ENCODE peak calls at places on chromosomes 2 and 18, in five cellular contexts. G is GM12864, U is left ventricle myocardium inferior, I is sigmoid colon, H is ascending aorta. O is an unnamed sample.

GRCh38 chr18:67845035-67845434 is 328.5 kb upstream of the DSEL start:
- DNase-seq in G (no peak), U (no peak), I (no peak), H (no peak), O (peak; percentile 38)

GRCh38 chr2:151796774-151797173 is 31.4 kb downstream of the ARL5A start:
- DNase-seq in G (no peak), U (no peak), I (no peak), H (no peak), O (no peak)

GRCh38 chr2:238713234-238713832 is 134.6 kb upstream of the TWIST2 start:
- DNase-seq in G (no peak), U (no peak), I (no peak), H (no peak), O (no peak)

GRCh38 chr2:198098918-198099317 is 294.5 kb downstream of the PLCL1 start:
- DNase-seq in G (no peak), U (no peak), I (no peak), H (no peak), O (peak; percentile 39)

GRCh38 chr2:191571163-191571769 is 106.7 kb upstream of the NABP1 start:
- DNase-seq in G (peak; percentile 26), U (no peak), I (no peak), H (no peak), O (peak; percentile 69)

GRCh38 chr2:199335502-199335901 is 122.2 kb downstream of the SATB2 start:
- DNase-seq in G (no peak), U (no peak), I (no peak), H (no peak), O (no peak)

GRCh38 chr2:117065912-117066311 is 748.6 kb upstream of the DDX18 start:
- DNase-seq in G (no peak), U (no peak), I (no peak), H (no peak), O (no peak)

GRCh38 chr18:46331316-46331715 is 227.1 kb downstream of the HAUS1 start:
- DNase-seq in G (no peak), U (no peak), I (no peak), H (no peak), O (no peak)

GRCh38 chr18:70195852-70196434 is 9.5 kb downstream of the RTTN start:
- DNase-seq in G (peak; percentile 21), U (no peak), I (no peak), H (no peak), O (peak; percentile 66)

GRCh38 chr2:10079931-10080535 is at the start of gene CYS1:
- DNase-seq in G (no peak), U (no peak), I (no peak), H (no peak), O (no peak)

GRCh38 chr2:121090088-121090715 is 194.8 kb downstream of the TFCP2L1 start:
- DNase-seq in G (no peak), U (no peak), I (peak; percentile 50), H (no peak), O (no peak)

GRCh38 chr2:121093735-121094520 is 191.1 kb downstream of the TFCP2L1 start:
- DNase-seq in G (no peak), U (no peak), I (peak; percentile 48), H (no peak), O (no peak)

GRCh38 chr2:121089005-121089510 is 195.9 kb downstream of the TFCP2L1 start:
- DNase-seq in G (no peak), U (no peak), I (peak; percentile 52), H (no peak), O (no peak)

GRCh38 chr2:121094845-121095244 is 190.2 kb downstream of the TFCP2L1 start:
- DNase-seq in G (no peak), U (no peak), I (peak; percentile 8), H (no peak), O (no peak)

DNA sequence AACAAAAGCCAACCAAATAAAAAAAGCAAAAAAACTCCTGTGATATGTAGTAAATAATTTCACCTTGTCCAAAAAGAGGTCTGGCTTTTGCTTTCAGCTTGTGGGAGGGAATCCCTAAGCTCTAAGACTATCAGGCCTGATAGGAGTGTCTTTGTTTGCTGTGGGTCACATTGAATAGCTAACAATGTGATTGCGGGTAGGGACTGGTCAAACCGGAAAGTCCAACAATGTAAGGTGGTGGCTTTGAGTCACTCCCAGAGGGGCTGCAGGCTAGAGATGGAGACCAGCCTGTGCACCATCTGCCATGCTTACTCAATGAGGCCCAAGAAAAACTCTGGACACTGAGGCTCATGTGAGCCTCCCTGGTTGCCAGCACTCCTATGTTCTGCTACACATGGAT is 192.9 kb downstream of the TFCP2L1 start:
- DNase-seq in G (no peak), U (no peak), I (no peak), H (no peak), O (peak; percentile 30)
- H3K4me3 ChIP-seq in G (no peak overlapping the region), U (no peak overlapping the region), I (no peak overlapping the region), H (no peak overlapping the region), O (no peak overlapping the region)

GRCh38 chr2:181656450-181657261 is at the start of gene CERKL:
- DNase-seq in G (no peak), U (peak; percentile 27), I (no peak), H (no peak), O (peak; percentile 31)
- TF ChIP-seq CTCF in G (peak; percentile 12), U (no peak), I (no peak), H (no peak), O (no peak)

DNA sequence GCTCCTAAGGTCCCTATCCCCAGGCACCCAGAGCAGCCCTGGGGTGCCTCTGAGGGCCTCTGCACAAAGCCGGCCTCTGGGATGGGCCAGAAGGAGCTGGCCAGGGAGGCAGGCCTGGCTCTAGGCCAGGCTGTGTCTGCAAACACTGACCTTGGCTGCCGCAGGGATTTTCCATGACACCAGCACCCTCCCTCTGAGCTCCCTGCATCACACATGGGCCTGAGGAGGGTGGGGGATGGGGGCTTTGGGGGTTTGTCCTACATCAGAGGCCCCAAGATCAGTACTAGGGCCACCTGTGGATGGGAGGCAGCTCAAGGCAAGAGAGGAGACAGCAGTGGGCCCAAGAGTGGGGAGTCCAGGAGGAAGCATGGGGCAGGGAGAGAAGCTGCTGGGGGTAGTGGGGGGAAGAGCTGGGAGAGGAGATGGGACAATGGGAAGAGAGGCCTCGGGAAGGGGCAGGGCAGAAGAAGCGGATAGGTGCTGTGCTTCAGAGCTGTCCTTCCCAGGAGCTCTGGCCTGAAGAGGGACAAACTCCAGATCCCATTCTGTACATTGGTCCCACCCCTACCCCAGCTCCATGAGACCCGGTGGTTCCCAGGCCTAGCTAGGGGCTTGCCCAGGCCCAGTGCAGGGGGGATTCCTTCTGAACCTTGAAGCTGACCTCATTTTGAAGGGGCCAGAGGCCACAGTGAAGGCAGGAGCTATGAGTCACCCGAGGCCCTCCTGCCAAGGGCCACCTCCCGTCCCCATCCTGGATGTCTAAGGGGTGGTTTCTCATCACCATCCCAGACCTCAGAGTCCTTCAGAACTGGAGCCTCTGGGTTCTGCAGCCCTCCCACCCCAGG is 28.0 kb downstream of the KCNK3 start:
- DNase-seq in G (no peak), U (peak; percentile 87), I (peak; percentile 97), H (peak; percentile 92), O (no peak)
- H3K4me3 ChIP-seq in G (no peak overlapping the region), U (no peak overlapping the region), I (no peak overlapping the region), H (no peak overlapping the region), O (no peak overlapping the region)

GRCh38 chr18:28009589-28009988 is 167.3 kb downstream of the CDH2 start:
- DNase-seq in G (no peak), U (no peak), I (no peak), H (no peak), O (no peak)
- TF ChIP-seq CTCF in G (no peak), U (no peak), I (no peak), H (no peak), O (no peak)